ENCODE peak calls at places on chromosomes 13 and 19, in four cellular contexts. H is HFF-Myc, R is HT-29, O is substantia nigra. K is an unnamed sample.

GRCh38 chr13:111216166-111216960 is 101.3 kb downstream of the ARHGEF7 start:
- DNase-seq in H (no peak), R (peak; percentile 66), O (peak; percentile 25), K (no peak)

GRCh38 chr19:30219682-30220081 is 152.5 kb upstream of the ZNF536 start:
- DNase-seq in H (no peak), R (no peak), O (no peak), K (no peak)

GRCh38 chr13:78022164-78022877 is 103.7 kb upstream of the EDNRB start:
- DNase-seq in H (peak; percentile 31), R (peak; percentile 26), O (peak; percentile 24), K (no peak)

GRCh38 chr19:1017115-1017905 is 3.6 kb downstream of the TMEM259 start:
- DNase-seq in H (no peak), R (peak; percentile 59), O (no peak), K (no peak)

GRCh38 chr19:39940221-39940833 is 5.9 kb upstream of the FCGBP start:
- DNase-seq in H (no peak), R (no peak), O (no peak), K (no peak)

GRCh38 chr13:59658027-59658735 is 505.5 kb downstream of the DIAPH3 start:
- DNase-seq in H (no peak), R (no peak), O (no peak), K (no peak)

GRCh38 chr19:4369888-4370260 is 26.5 kb downstream of the MPND start:
- DNase-seq in H (no peak), R (peak; percentile 29), O (peak; percentile 59), K (no peak)

GRCh38 chr13:28539625-28540286 is 44.8 kb upstream of the FLT1 start:
- DNase-seq in H (no peak), R (no peak), O (no peak), K (no peak)

GRCh38 chr19:32719611-32720059 is at the start of gene TDRD12:
- DNase-seq in H (no peak), R (no peak), O (no peak), K (no peak)

GRCh38 chr13:99357920-99358319 is 50.7 kb upstream of the GPR183 start:
- DNase-seq in H (no peak), R (no peak), O (no peak), K (no peak)